ENCODE peak calls at places on chromosomes 12 and 14, in seven cellular contexts. Y is psoas muscle; K is CD8-positive, alpha-beta memory T cell; M is tibial artery; Z is right atrium auricular region; A is CD8-positive, alpha-beta T cell; V is heart right ventricle. E is an unnamed sample.

GRCh38 chr12:29700761-29701481 is 82.8 kb downstream of the TMTC1 start:
- DNase-seq in Z (no peak), K (no peak), M (no peak), A (no peak), Y (no peak), V (no peak), E (no peak)

GRCh38 chr12:122646568-122647220 is 56.5 kb downstream of the HCAR2 start:
- DNase-seq in V (no peak), K (peak), A (peak), M (peak), Z (no peak), Y (no peak), E (no peak)

GRCh38 chr12:43284441-43284840 is 267.6 kb downstream of the ADAMTS20 start:
- DNase-seq in K (no peak), Y (no peak), Z (no peak), M (no peak), A (no peak), V (no peak), E (no peak)

GRCh38 chr12:90028620-90029051 is 320.0 kb upstream of the ATP2B1 start:
- DNase-seq in M (no peak), A (no peak), Z (no peak), K (no peak), V (no peak), Y (no peak), E (no peak)

GRCh38 chr12:19755141-19755540 is 315.8 kb downstream of the AEBP2 start:
- DNase-seq in Y (no peak), A (no peak), K (no peak), Z (no peak), M (no peak), V (no peak), E (no peak)

GRCh38 chr14:32698831-32699230 is 239.8 kb upstream of the NPAS3 start:
- DNase-seq in K (no peak), V (no peak), A (no peak), M (no peak), Z (no peak), Y (no peak), E (no peak)

GRCh38 chr14:38762845-38763244 is 340.2 kb downstream of the SEC23A start:
- DNase-seq in V (no peak), M (no peak), A (no peak), K (no peak), Y (no peak), Z (no peak), E (no peak)

GRCh38 chr12:62207248-62207647 is 53.0 kb upstream of the USP15 start:
- DNase-seq in V (no peak), Z (no peak), Y (no peak), M (no peak), A (no peak), K (no peak), E (no peak)

GRCh38 chr12:14691560-14691959 is 4.8 kb downstream of the GUCY2C start:
- DNase-seq in M (peak), K (no peak), Y (peak), Z (peak), A (no peak), V (peak), E (peak)

GRCh38 chr12:119804011-119804641 is 73.0 kb downstream of the CIT start:
- DNase-seq in K (no peak), M (peak), Z (peak), V (peak), Y (peak), A (no peak), E (peak)

GRCh38 chr14:72594099-72594901 is 299.6 kb downstream of the DPF3 start:
- DNase-seq in M (no peak), K (peak), Y (no peak), A (no peak), Z (no peak), V (no peak), E (no peak)

GRCh38 chr12:123133701-123134100 is 17.2 kb downstream of the PITPNM2 start:
- DNase-seq in M (no peak), A (no peak), Z (no peak), K (no peak), Y (no peak), V (no peak), E (no peak)

GRCh38 chr14:56216631-56217379 is 98.6 kb downstream of the PELI2 start:
- DNase-seq in Y (peak), M (peak), Z (no peak), A (no peak), V (peak), K (no peak), E (no peak)

GRCh38 chr14:52067873-52068740 is 752 bp downstream of the NID2 start:
- DNase-seq in Z (no peak), V (peak), Y (peak), A (no peak), M (no peak), K (peak), E (peak)

GRCh38 chr12:45183263-45183662 is 32.6 kb upstream of the ANO6 start:
- DNase-seq in K (no peak), M (no peak), Z (no peak), Y (no peak), A (no peak), V (no peak), E (no peak)

GRCh38 chr14:80624581-80624980 is 317.0 kb downstream of the CEP128 start:
- DNase-seq in V (no peak), K (no peak), Y (no peak), Z (no peak), A (no peak), M (no peak), E (no peak)

GRCh38 chr12:118429703-118430383 is 53.5 kb downstream of the SUDS3 start:
- DNase-seq in V (no peak), M (no peak), K (no peak), Y (no peak), Z (no peak), A (no peak), E (no peak)

GRCh38 chr12:132812631-132813305 is 15.9 kb downstream of the GOLGA3 start:
- DNase-seq in M (no peak), K (peak), Y (no peak), Z (no peak), A (peak), V (no peak), E (no peak)

DNA sequence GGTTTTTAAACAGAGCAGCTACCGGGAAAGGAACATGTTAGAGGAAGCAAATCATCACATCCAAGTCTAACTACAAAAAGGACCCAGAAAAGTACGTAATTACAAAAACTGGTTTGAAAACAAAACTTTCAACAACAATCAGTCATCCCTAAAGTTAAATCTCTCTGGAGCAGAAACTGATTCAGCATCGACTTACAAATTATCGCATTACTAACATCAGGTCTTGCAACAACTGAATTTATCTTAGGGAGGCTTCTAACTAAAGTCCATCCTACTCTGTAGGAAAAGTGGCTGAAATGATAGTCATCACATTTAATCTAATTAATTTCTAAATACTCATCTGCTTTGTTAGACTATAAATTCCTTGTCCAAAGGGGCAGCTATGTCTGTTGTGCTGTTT is 136.9 kb downstream of the MED13L start:
- DNase-seq in V (no peak), A (no peak), Z (no peak), M (no peak), K (no peak), Y (no peak), E (no peak)
- H3K27ac ChIP-seq in V (no peak), A (no peak), Z (no peak), M (peak), K (no peak), Y (no peak), E (no peak)

GRCh38 chr14:42214981-42215491 is 608.4 kb downstream of the LRFN5 start:
- DNase-seq in M (no peak), Y (no peak), A (no peak), V (no peak), Z (no peak), K (no peak), E (no peak)
- H3K4me3 ChIP-seq in M (no peak), Y (no peak), A (no peak), V (no peak), Z (no peak), K (no peak), E (no peak)

GRCh38 chr14:68966872-68967301 is 12.2 kb downstream of the ACTN1 start:
- DNase-seq in V (peak), Y (no peak), M (no peak), Z (no peak), A (no peak), K (no peak), E (no peak)
- H3K27ac ChIP-seq in V (peak), Y (no peak), M (peak), Z (peak), A (peak), K (no peak), E (peak)

GRCh38 chr14:74593241-74593985 is 18.6 kb downstream of the LTBP2 start:
- DNase-seq in Y (no peak), A (no peak), Z (no peak), K (no peak), M (no peak), V (no peak), E (peak)

GRCh38 chr14:74594021-74594420 is 18.0 kb downstream of the LTBP2 start:
- DNase-seq in M (no peak), V (no peak), Z (no peak), A (no peak), Y (no peak), K (no peak), E (no peak)

GRCh38 chr14:74591899-74592298 is 20.1 kb downstream of the LTBP2 start:
- DNase-seq in V (no peak), A (no peak), Y (no peak), Z (no peak), K (no peak), M (no peak), E (peak)

GRCh38 chr14:74591394-74591793 is 20.6 kb downstream of the LTBP2 start:
- DNase-seq in K (no peak), V (no peak), A (no peak), Y (no peak), Z (no peak), M (no peak), E (no peak)

DNA sequence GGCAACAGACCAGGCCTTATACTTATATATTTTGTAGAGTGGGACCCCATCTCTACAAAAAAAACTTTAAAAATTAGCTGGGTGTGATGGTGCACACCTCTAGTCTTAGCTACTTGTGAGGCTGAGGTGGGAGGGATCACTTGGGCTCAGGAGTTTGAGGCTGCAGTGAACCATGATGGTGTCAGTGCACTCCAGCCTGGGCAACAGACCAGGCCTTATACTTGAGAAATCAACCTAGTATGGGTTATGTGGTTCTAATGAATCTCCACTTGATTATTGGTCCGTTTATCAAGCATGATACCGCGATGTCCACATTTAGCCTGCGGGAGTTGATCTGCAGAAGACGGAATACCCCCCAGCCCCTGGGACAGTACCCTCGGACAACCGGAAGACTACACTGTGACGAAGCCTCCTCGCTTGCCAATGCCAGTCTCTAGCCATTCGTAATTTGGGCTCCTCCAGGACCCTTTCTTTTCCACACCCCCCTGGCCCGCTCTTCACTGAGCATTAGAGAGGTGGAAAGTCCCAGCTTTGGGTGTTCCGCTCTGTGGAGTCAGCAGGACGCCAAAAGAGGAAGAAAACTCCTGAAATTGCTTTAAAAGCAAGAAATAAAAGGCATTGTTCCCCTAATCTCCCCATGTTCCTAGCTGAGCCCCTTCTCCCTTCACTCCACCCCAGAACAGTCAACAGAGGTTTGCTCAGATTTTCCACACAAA is 19.4 kb downstream of the LTBP2 start:
- DNase-seq in V (no peak), A (no peak), Z (no peak), M (no peak), Y (no peak), K (no peak), E (peak)
- H3K4me3 ChIP-seq in V (no peak), A (no peak), Z (no peak), M (no peak), Y (no peak), K (no peak), E (no peak)